ENCODE peak calls at places on chromosomes 16 and 17, in eight cellular contexts. One of them, this sample, is unnamed.

GRCh38 chr16:49921791-49922456 is 66.0 kb upstream of the ZNF423 start:
- DNase-seq in NCI-H1436: peak
- DNase-seq in fibroblast of gingiva: peak
- DNase-seq in fibroblast of the aortic adventitia: peak
- DNase-seq in adrenal gland: peak
- DNase-seq in GM12865: peak
- DNase-seq in AG09309: no peak
- DNase-seq in effector CD8-positive, alpha-beta T cell: peak
- DNase-seq in this sample: peak

GRCh38 chr16:58797137-58797801 is 63.2 kb upstream of the GOT2 start:
- DNase-seq in effector CD8-positive, alpha-beta T cell: no peak
- DNase-seq in fibroblast of gingiva: no peak
- DNase-seq in NCI-H1436: no peak
- DNase-seq in adrenal gland: no peak
- DNase-seq in AG09309: no peak
- DNase-seq in fibroblast of the aortic adventitia: no peak
- DNase-seq in GM12865: no peak
- DNase-seq in this sample: no peak

GRCh38 chr16:70495425-70496182 is 27.8 kb downstream of the COG4 start:
- DNase-seq in AG09309: no peak
- DNase-seq in NCI-H1436: no peak
- DNase-seq in adrenal gland: no peak
- DNase-seq in fibroblast of gingiva: no peak
- DNase-seq in GM12865: no peak
- DNase-seq in fibroblast of the aortic adventitia: no peak
- DNase-seq in effector CD8-positive, alpha-beta T cell: no peak
- DNase-seq in this sample: no peak

GRCh38 chr16:80803341-80804060 is 897 bp downstream of the CDYL2 start:
- DNase-seq in effector CD8-positive, alpha-beta T cell: no peak
- DNase-seq in GM12865: peak
- DNase-seq in fibroblast of gingiva: no peak
- DNase-seq in fibroblast of the aortic adventitia: no peak
- DNase-seq in adrenal gland: peak
- DNase-seq in NCI-H1436: no peak
- DNase-seq in AG09309: no peak
- DNase-seq in this sample: peak

GRCh38 chr17:2125013-2125535 is 70.2 kb downstream of the HIC1 start:
- DNase-seq in NCI-H1436: no peak
- DNase-seq in fibroblast of the aortic adventitia: peak
- DNase-seq in GM12865: no peak
- DNase-seq in AG09309: no peak
- DNase-seq in adrenal gland: no peak
- DNase-seq in effector CD8-positive, alpha-beta T cell: no peak
- DNase-seq in fibroblast of gingiva: no peak
- DNase-seq in this sample: no peak

GRCh38 chr17:4997302-4998026 is at the start of the genes INCA1 and KIF1C:
- DNase-seq in effector CD8-positive, alpha-beta T cell: peak
- DNase-seq in fibroblast of the aortic adventitia: peak
- DNase-seq in fibroblast of gingiva: peak
- DNase-seq in AG09309: peak
- DNase-seq in adrenal gland: peak
- DNase-seq in GM12865: peak
- DNase-seq in NCI-H1436: peak
- DNase-seq in this sample: peak

GRCh38 chr16:7107436-7107835 is 225.2 kb upstream of the RBFOX1 start:
- DNase-seq in effector CD8-positive, alpha-beta T cell: no peak
- DNase-seq in GM12865: no peak
- DNase-seq in fibroblast of the aortic adventitia: no peak
- DNase-seq in AG09309: no peak
- DNase-seq in fibroblast of gingiva: no peak
- DNase-seq in NCI-H1436: no peak
- DNase-seq in adrenal gland: no peak
- DNase-seq in this sample: no peak

GRCh38 chr17:47884427-47884740 is 11.7 kb upstream of the SP2 start:
- DNase-seq in AG09309: no peak
- DNase-seq in effector CD8-positive, alpha-beta T cell: no peak
- DNase-seq in fibroblast of the aortic adventitia: no peak
- DNase-seq in GM12865: no peak
- DNase-seq in adrenal gland: no peak
- DNase-seq in NCI-H1436: no peak
- DNase-seq in fibroblast of gingiva: no peak
- DNase-seq in this sample: no peak

GRCh38 chr17:8253801-8254200 is 4.7 kb downstream of the PFAS start:
- DNase-seq in adrenal gland: peak
- DNase-seq in NCI-H1436: no peak
- DNase-seq in GM12865: peak
- DNase-seq in fibroblast of gingiva: no peak
- DNase-seq in AG09309: no peak
- DNase-seq in fibroblast of the aortic adventitia: peak
- DNase-seq in effector CD8-positive, alpha-beta T cell: no peak
- DNase-seq in this sample: no peak

GRCh38 chr16:58049697-58050185 is 24.2 kb downstream of the MMP15 start:
- DNase-seq in AG09309: no peak
- DNase-seq in NCI-H1436: no peak
- DNase-seq in adrenal gland: no peak
- DNase-seq in fibroblast of the aortic adventitia: no peak
- DNase-seq in GM12865: no peak
- DNase-seq in fibroblast of gingiva: no peak
- DNase-seq in effector CD8-positive, alpha-beta T cell: no peak
- DNase-seq in this sample: no peak

GRCh38 chr16:86928517-86929148 is 350.3 kb downstream of the FOXL1 start:
- DNase-seq in fibroblast of the aortic adventitia: no peak
- DNase-seq in GM12865: peak
- DNase-seq in NCI-H1436: no peak
- DNase-seq in effector CD8-positive, alpha-beta T cell: no peak
- DNase-seq in AG09309: no peak
- DNase-seq in adrenal gland: no peak
- DNase-seq in fibroblast of gingiva: no peak
- DNase-seq in this sample: no peak

GRCh38 chr17:57975044-57975443 is 13.0 kb downstream of the VEZF1 start:
- DNase-seq in NCI-H1436: no peak
- DNase-seq in fibroblast of gingiva: peak
- DNase-seq in AG09309: no peak
- DNase-seq in fibroblast of the aortic adventitia: peak
- DNase-seq in GM12865: no peak
- DNase-seq in adrenal gland: peak
- DNase-seq in effector CD8-positive, alpha-beta T cell: no peak
- DNase-seq in this sample: no peak

GRCh38 chr16:1127971-1128715 is 24.8 kb upstream of the CACNA1H start:
- DNase-seq in fibroblast of the aortic adventitia: no peak
- DNase-seq in NCI-H1436: no peak
- DNase-seq in AG09309: no peak
- DNase-seq in GM12865: no peak
- DNase-seq in adrenal gland: no peak
- DNase-seq in fibroblast of gingiva: no peak
- DNase-seq in effector CD8-positive, alpha-beta T cell: no peak
- DNase-seq in this sample: no peak

GRCh38 chr17:28896884-28897768 is at the start of gene FLOT2:
- DNase-seq in AG09309: no peak
- DNase-seq in NCI-H1436: peak
- DNase-seq in effector CD8-positive, alpha-beta T cell: peak
- DNase-seq in adrenal gland: peak
- DNase-seq in GM12865: peak
- DNase-seq in fibroblast of the aortic adventitia: peak
- DNase-seq in fibroblast of gingiva: peak
- DNase-seq in this sample: peak

This sample was measured in foreskin fibroblast.